ENCODE peak calls at places on chromosomes 3 and 15, in five cellular contexts. J is left ventricle myocardium inferior, Q is left lung, D is lung, R is ovary. O is an unnamed sample. For H3K27me3, the result is how much of the 10 kb centered on the place peaks cover.

GRCh38 chr3:100966807-100967206 is 26.4 kb downstream of the ABI3BP start:
- DNase-seq in J (no peak), R (no peak), Q (no peak), D (no peak), O (no peak)

GRCh38 chr3:12155833-12156232 is 2.9 kb downstream of the TIMP4 start:
- DNase-seq in D (no peak), Q (no peak), J (no peak), R (no peak), O (no peak)

GRCh38 chr3:37625051-37625450 is 236.6 kb upstream of the CTDSPL start:
- DNase-seq in Q (no peak), D (no peak), J (no peak), R (no peak), O (no peak)

GRCh38 chr15:58043192-58043903 is 22.2 kb downstream of the ALDH1A2 start:
- DNase-seq in Q (no peak), R (no peak), J (peak), D (no peak), O (peak)

GRCh38 chr3:40225116-40225515 is 84.4 kb upstream of the EIF1B start:
- DNase-seq in R (no peak), Q (no peak), D (no peak), J (no peak), O (no peak)

GRCh38 chr3:100260081-100260684 is 609 bp upstream of the TBC1D23 start:
- DNase-seq in D (peak), R (peak), J (peak), Q (peak), O (peak)

GRCh38 chr15:38972831-38973230 is 408.2 kb upstream of the RASGRP1 start:
- DNase-seq in R (no peak), D (no peak), Q (no peak), J (no peak), O (no peak)

GRCh38 chr15:82539690-82540054 is 585 bp downstream of the RPS17 start:
- DNase-seq in Q (no peak), J (no peak), R (no peak), D (no peak), O (no peak)

GRCh38 chr15:68031406-68031805 is 22.7 kb upstream of the PIAS1 start:
- DNase-seq in D (no peak), R (no peak), J (no peak), Q (no peak), O (no peak)

GRCh38 chr3:156674911-156675743 is 737 bp downstream of the TIPARP start:
- DNase-seq in Q (peak), R (peak), J (peak), D (peak), O (peak)

GRCh38 chr3:156676467-156677119 is 2.2 kb downstream of the TIPARP start:
- DNase-seq in Q (no peak), J (no peak), D (no peak), R (no peak), O (no peak)

GRCh38 chr3:156674046-156674910 is at the start of gene TIPARP:
- DNase-seq in D (peak), J (peak), Q (peak), R (peak), O (peak)

GRCh38 chr3:156677120-156677479 is 2.7 kb downstream of the TIPARP start:
- DNase-seq in J (no peak), R (no peak), Q (no peak), D (no peak), O (no peak)

DNA sequence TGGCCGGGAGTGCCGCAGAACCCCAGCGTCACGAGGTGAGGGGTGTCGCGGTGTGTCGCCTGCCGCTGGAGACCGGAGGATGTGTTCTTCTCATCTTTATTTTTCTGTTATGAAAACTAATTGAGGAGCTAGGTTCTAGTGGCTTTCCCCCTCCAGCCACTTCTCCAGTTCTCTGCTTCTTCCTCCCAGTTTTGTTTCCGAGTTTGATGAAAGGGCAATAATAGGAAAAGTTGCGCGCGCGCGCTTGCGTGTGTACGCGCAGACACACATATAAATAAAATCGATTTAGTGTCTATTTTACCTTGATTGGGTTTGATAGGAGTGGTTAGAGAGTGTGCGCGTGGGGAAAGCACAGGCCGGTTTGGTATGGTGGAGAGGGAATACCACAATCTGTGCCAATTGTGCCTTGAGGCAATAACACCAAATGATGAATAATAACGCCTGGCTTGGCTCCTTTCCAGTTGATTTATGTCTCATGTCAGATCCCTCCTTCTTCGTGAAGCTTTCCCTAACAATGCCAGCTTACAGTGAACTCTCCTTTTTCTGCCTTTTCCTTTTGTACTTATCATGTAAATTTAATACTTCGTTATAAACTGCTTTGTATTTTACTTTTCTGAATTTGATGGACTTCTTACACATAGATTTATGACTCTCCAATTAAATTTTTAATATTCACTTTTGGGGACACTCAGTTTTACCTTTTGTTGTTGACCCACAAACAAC is 1.5 kb downstream of the TIPARP start:
- DNase-seq in D (peak), R (peak), J (peak), Q (peak), O (peak)
- H3K27ac ChIP-seq in D (peak), R (peak), J (peak), Q (peak), O (peak)

DNA sequence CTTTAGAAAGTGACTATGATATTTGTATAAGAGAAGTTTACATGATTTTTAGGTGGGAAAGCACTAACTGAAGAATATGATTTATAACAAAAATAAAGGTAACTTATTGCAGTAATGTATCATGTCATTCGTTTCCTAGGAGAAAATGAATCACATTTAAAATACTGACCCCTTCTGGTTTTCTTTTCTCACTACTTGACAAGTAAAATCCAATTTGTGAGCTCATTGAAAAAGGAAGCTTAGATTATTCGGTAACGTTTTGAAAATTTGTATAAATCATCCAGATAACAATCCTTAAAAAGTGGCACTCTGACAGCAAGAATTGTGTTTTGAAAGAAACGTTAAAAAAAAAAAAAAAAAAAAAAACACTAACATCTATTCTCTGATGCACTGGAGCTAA is 39.0 kb downstream of the NSUN3 start:
- DNase-seq in R (no peak), D (no peak), J (no peak), Q (no peak), O (no peak)
- TF ChIP-seq CTCF in R (no peak), D (no peak), J (no peak), Q (no peak), O (no peak)

DNA sequence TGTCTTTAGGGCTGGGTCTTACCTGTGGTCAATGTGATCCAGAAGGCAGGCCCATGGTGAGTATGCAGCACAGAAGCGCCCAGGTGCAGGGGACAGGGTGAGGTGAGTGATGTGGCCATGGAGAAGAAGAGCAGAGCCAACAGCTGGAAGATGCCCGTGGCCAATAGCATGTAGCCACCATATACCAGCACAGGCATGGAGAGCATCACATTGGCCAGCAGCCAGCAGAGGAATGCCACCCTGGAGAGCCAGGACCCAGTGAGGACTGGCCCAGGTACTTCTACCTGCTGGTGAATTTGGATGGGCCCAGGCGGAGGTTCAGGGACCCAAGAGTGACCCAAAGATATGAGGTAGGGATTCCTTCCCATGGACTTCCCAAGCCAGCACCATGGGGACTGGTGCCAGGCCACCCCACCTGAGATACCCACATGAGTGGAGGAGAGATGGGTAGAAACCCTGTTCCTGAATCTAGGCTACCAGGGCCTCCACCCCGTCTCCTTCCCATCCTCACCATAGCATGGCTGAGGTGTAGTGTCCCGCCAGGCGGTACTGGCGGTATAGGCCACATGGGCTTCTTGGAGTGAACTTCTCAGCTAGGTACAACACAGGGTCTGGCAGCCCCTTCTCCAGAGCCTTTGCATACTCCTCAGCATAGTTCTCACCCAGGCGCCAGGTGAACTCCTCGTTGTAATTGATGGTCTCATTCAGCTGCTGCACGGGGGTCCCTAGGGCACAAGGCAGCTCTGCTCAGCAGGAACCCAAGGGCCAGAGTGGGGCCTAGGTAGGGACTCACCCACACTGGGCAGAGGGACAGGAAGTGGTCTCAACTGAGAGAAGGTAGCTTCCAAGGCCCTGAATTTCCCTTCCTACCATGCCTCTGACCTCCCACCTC is 6.2 kb downstream of the DUOXA2 start:
- DNase-seq in J (no peak), D (no peak), Q (no peak), R (no peak), O (no peak)
- H3K27me3 ChIP-seq in J (half or more), D (under half), Q (under half), R (under half), O (under half)

DNA sequence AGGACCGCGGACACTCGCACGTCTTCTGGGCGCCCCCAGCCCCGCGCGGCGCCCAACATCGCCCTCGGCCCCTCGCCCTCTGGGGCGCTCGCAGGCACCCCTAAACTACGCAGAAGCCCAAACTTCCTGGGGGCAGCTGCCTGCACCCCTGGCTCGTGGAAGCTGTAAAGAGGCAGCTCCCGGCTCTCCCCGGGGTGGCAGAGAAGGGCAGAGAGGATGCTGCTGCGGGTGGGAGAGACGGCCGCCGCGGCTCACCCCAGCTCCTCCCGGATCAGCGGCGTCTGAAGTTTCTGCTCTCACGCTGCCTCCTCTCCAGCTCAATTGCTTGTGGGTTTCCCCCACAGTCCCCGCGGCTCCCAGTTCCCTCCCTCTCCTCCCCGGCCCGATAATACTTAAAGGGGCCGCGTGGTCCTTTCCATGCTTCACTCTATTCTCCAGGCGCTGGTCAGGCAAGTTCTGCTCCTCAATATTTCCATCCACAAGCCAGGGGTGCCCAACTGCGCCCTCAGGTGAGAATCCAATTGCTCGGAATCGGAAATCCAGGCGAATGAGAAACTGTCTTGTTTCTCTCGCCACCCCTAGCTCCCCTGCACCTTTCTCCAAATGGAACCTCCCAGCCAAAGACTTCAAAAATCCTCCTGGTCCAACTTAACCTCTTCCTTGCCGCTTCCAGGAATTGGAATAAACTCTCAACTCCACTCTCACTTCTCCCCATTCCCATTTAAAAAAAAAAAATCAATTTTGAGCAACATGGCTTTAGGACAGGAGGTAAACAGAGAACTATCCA is 748.5 kb downstream of the ROBO1 start:
- DNase-seq in J (peak), R (peak), Q (peak), D (peak), O (peak)
- H3K27ac ChIP-seq in J (peak), R (peak), Q (peak), D (peak), O (peak)

GRCh38 chr3:46490338-46491084 is 7.3 kb upstream of the RTP3 start:
- DNase-seq in Q (no peak), J (no peak), D (no peak), R (no peak), O (no peak)

GRCh38 chr3:46489875-46490274 is 7.9 kb upstream of the RTP3 start:
- DNase-seq in J (no peak), R (no peak), Q (no peak), D (no peak), O (no peak)

GRCh38 chr3:46491089-46492070 is 6.4 kb upstream of the RTP3 start:
- DNase-seq in Q (no peak), R (no peak), J (no peak), D (no peak), O (no peak)

GRCh38 chr3:46489406-46489805 is 8.4 kb upstream of the RTP3 start:
- DNase-seq in J (no peak), D (no peak), R (no peak), Q (no peak), O (no peak)

GRCh38 chr3:46488735-46489361 is 8.9 kb upstream of the RTP3 start:
- DNase-seq in Q (peak), R (peak), D (peak), J (peak), O (peak)
- TF ChIP-seq CTCF in Q (peak), R (peak), D (peak), J (peak), O (peak)

GRCh38 chr15:89363770-89364169 is 29.1 kb upstream of the POLG start:
- DNase-seq in Q (no peak), R (no peak), D (no peak), J (no peak), O (no peak)
- H3K27me3 ChIP-seq in Q (half or more), R (under half), D (under half), J (half or more), O (half or more)

O was measured in uterus.